ENCODE peak calls at places on chromosome 3, in five cellular contexts. One of them, this sample, is unnamed.

GRCh38 chr3:127667119-127667681 is 5.6 kb upstream of the ABTB1 start:
- DNase-seq in stimulated activated CD4-positive, alpha-beta T cell treated with anti-CD3 and anti-CD28 coated beads, Interleukin-2, amount 100 ng/mL, for 48 hours: no peak
- DNase-seq in Kasumi-1: no peak
- DNase-seq in endothelial cell: no peak
- DNase-seq in Panc1: no peak
- DNase-seq in this sample: no peak

GRCh38 chr3:31086698-31087097 is 192.2 kb upstream of the GADL1 start:
- DNase-seq in stimulated activated CD4-positive, alpha-beta T cell treated with anti-CD3 and anti-CD28 coated beads, Interleukin-2, amount 100 ng/mL, for 48 hours: no peak
- DNase-seq in Kasumi-1: no peak
- DNase-seq in endothelial cell: no peak
- DNase-seq in Panc1: no peak
- DNase-seq in this sample: no peak

GRCh38 chr3:100277255-100277800 is 16.5 kb downstream of the TBC1D23 start:
- DNase-seq in stimulated activated CD4-positive, alpha-beta T cell treated with anti-CD3 and anti-CD28 coated beads, Interleukin-2, amount 100 ng/mL, for 48 hours: no peak
- DNase-seq in Kasumi-1: no peak
- DNase-seq in endothelial cell: no peak
- DNase-seq in Panc1: no peak
- DNase-seq in this sample: no peak

GRCh38 chr3:72426618-72427397 is 421.4 kb downstream of the SHQ1 start:
- DNase-seq in stimulated activated CD4-positive, alpha-beta T cell treated with anti-CD3 and anti-CD28 coated beads, Interleukin-2, amount 100 ng/mL, for 48 hours: no peak
- DNase-seq in Kasumi-1: no peak
- DNase-seq in endothelial cell: no peak
- DNase-seq in Panc1: no peak
- DNase-seq in this sample: no peak

GRCh38 chr3:98013428-98014349 is 21.4 kb downstream of the GABRR3 start:
- DNase-seq in stimulated activated CD4-positive, alpha-beta T cell treated with anti-CD3 and anti-CD28 coated beads, Interleukin-2, amount 100 ng/mL, for 48 hours: no peak
- DNase-seq in Kasumi-1: no peak
- DNase-seq in endothelial cell: no peak
- DNase-seq in Panc1: no peak
- DNase-seq in this sample: no peak

GRCh38 chr3:122921791-122922651 is 105.5 kb downstream of the SEMA5B start:
- DNase-seq in stimulated activated CD4-positive, alpha-beta T cell treated with anti-CD3 and anti-CD28 coated beads, Interleukin-2, amount 100 ng/mL, for 48 hours: peak
- DNase-seq in Kasumi-1: no peak
- DNase-seq in endothelial cell: peak
- DNase-seq in Panc1: no peak
- DNase-seq in this sample: no peak

GRCh38 chr3:42612928-42613327 is 12.4 kb downstream of the NKTR start:
- DNase-seq in stimulated activated CD4-positive, alpha-beta T cell treated with anti-CD3 and anti-CD28 coated beads, Interleukin-2, amount 100 ng/mL, for 48 hours: no peak
- DNase-seq in Kasumi-1: no peak
- DNase-seq in endothelial cell: no peak
- DNase-seq in Panc1: no peak
- DNase-seq in this sample: no peak

GRCh38 chr3:99394831-99395733 is 243.3 kb upstream of the COL8A1 start:
- DNase-seq in stimulated activated CD4-positive, alpha-beta T cell treated with anti-CD3 and anti-CD28 coated beads, Interleukin-2, amount 100 ng/mL, for 48 hours: no peak
- DNase-seq in Kasumi-1: no peak
- DNase-seq in endothelial cell: no peak
- DNase-seq in Panc1: no peak
- DNase-seq in this sample: peak

GRCh38 chr3:32569540-32570425 is 875 bp downstream of the DYNC1LI1 start:
- DNase-seq in stimulated activated CD4-positive, alpha-beta T cell treated with anti-CD3 and anti-CD28 coated beads, Interleukin-2, amount 100 ng/mL, for 48 hours: peak
- DNase-seq in Kasumi-1: peak
- DNase-seq in endothelial cell: peak
- DNase-seq in Panc1: no peak
- DNase-seq in this sample: no peak

GRCh38 chr3:165854696-165855095 is 17.5 kb upstream of the BCHE start:
- DNase-seq in stimulated activated CD4-positive, alpha-beta T cell treated with anti-CD3 and anti-CD28 coated beads, Interleukin-2, amount 100 ng/mL, for 48 hours: no peak
- DNase-seq in Kasumi-1: peak
- DNase-seq in endothelial cell: no peak
- DNase-seq in Panc1: no peak
- DNase-seq in this sample: no peak

GRCh38 chr3:148911173-148911572 is 46.1 kb downstream of the CPA3 start:
- DNase-seq in stimulated activated CD4-positive, alpha-beta T cell treated with anti-CD3 and anti-CD28 coated beads, Interleukin-2, amount 100 ng/mL, for 48 hours: no peak
- DNase-seq in Kasumi-1: no peak
- DNase-seq in endothelial cell: no peak
- DNase-seq in Panc1: no peak
- DNase-seq in this sample: no peak

GRCh38 chr3:191961036-191961435 is 500.1 kb downstream of the PYDC2 start:
- DNase-seq in stimulated activated CD4-positive, alpha-beta T cell treated with anti-CD3 and anti-CD28 coated beads, Interleukin-2, amount 100 ng/mL, for 48 hours: no peak
- DNase-seq in Kasumi-1: no peak
- DNase-seq in endothelial cell: no peak
- DNase-seq in Panc1: no peak
- DNase-seq in this sample: no peak

GRCh38 chr3:53803124-53803815 is 42.9 kb downstream of the CHDH start:
- DNase-seq in stimulated activated CD4-positive, alpha-beta T cell treated with anti-CD3 and anti-CD28 coated beads, Interleukin-2, amount 100 ng/mL, for 48 hours: no peak
- DNase-seq in Kasumi-1: no peak
- DNase-seq in endothelial cell: no peak
- DNase-seq in Panc1: no peak
- DNase-seq in this sample: no peak

GRCh38 chr3:42535981-42536784 is 33.7 kb downstream of the VIPR1 start:
- DNase-seq in stimulated activated CD4-positive, alpha-beta T cell treated with anti-CD3 and anti-CD28 coated beads, Interleukin-2, amount 100 ng/mL, for 48 hours: peak
- DNase-seq in Kasumi-1: peak
- DNase-seq in endothelial cell: peak
- DNase-seq in Panc1: peak
- DNase-seq in this sample: no peak

GRCh38 chr3:15858547-15859506 is 61.0 kb upstream of the ANKRD28 start:
- DNase-seq in stimulated activated CD4-positive, alpha-beta T cell treated with anti-CD3 and anti-CD28 coated beads, Interleukin-2, amount 100 ng/mL, for 48 hours: peak
- DNase-seq in Kasumi-1: peak
- DNase-seq in endothelial cell: peak
- DNase-seq in Panc1: no peak
- DNase-seq in this sample: no peak

GRCh38 chr3:170563712-170564423 is 22.0 kb downstream of the SLC7A14 start:
- DNase-seq in stimulated activated CD4-positive, alpha-beta T cell treated with anti-CD3 and anti-CD28 coated beads, Interleukin-2, amount 100 ng/mL, for 48 hours: no peak
- DNase-seq in Kasumi-1: no peak
- DNase-seq in endothelial cell: no peak
- DNase-seq in Panc1: no peak
- DNase-seq in this sample: no peak

GRCh38 chr3:56801151-56801596 is 575 bp downstream of the ARHGEF3 start:
- DNase-seq in stimulated activated CD4-positive, alpha-beta T cell treated with anti-CD3 and anti-CD28 coated beads, Interleukin-2, amount 100 ng/mL, for 48 hours: no peak
- DNase-seq in Kasumi-1: no peak
- DNase-seq in endothelial cell: peak
- DNase-seq in Panc1: no peak
- DNase-seq in this sample: no peak

GRCh38 chr3:143897558-143898305 is 49.5 kb upstream of the SLC9A9 start:
- DNase-seq in stimulated activated CD4-positive, alpha-beta T cell treated with anti-CD3 and anti-CD28 coated beads, Interleukin-2, amount 100 ng/mL, for 48 hours: no peak
- DNase-seq in Kasumi-1: no peak
- DNase-seq in endothelial cell: no peak
- DNase-seq in Panc1: no peak
- DNase-seq in this sample: no peak

GRCh38 chr3:134928392-134928791 is 133.3 kb downstream of the EPHB1 start:
- DNase-seq in stimulated activated CD4-positive, alpha-beta T cell treated with anti-CD3 and anti-CD28 coated beads, Interleukin-2, amount 100 ng/mL, for 48 hours: no peak
- DNase-seq in Kasumi-1: no peak
- DNase-seq in endothelial cell: no peak
- DNase-seq in Panc1: no peak
- DNase-seq in this sample: no peak

GRCh38 chr3:69649120-69649519 is 90.1 kb upstream of the MITF start:
- DNase-seq in stimulated activated CD4-positive, alpha-beta T cell treated with anti-CD3 and anti-CD28 coated beads, Interleukin-2, amount 100 ng/mL, for 48 hours: no peak
- DNase-seq in Kasumi-1: peak
- DNase-seq in endothelial cell: no peak
- DNase-seq in Panc1: no peak
- DNase-seq in this sample: peak

GRCh38 chr3:126540342-126540849 is 16.4 kb downstream of the CHST13 start:
- DNase-seq in stimulated activated CD4-positive, alpha-beta T cell treated with anti-CD3 and anti-CD28 coated beads, Interleukin-2, amount 100 ng/mL, for 48 hours: no peak
- DNase-seq in Kasumi-1: peak
- DNase-seq in endothelial cell: no peak
- DNase-seq in Panc1: peak
- DNase-seq in this sample: peak

GRCh38 chr3:48157215-48157840 is 30.9 kb downstream of the CDC25A start:
- DNase-seq in stimulated activated CD4-positive, alpha-beta T cell treated with anti-CD3 and anti-CD28 coated beads, Interleukin-2, amount 100 ng/mL, for 48 hours: no peak
- DNase-seq in Kasumi-1: no peak
- DNase-seq in endothelial cell: no peak
- DNase-seq in Panc1: no peak
- DNase-seq in this sample: no peak

GRCh38 chr3:133881492-133881891 is 14.2 kb downstream of the RAB6B start:
- DNase-seq in stimulated activated CD4-positive, alpha-beta T cell treated with anti-CD3 and anti-CD28 coated beads, Interleukin-2, amount 100 ng/mL, for 48 hours: no peak
- DNase-seq in Kasumi-1: no peak
- DNase-seq in endothelial cell: no peak
- DNase-seq in Panc1: no peak
- DNase-seq in this sample: no peak

GRCh38 chr3:146142757-146143156 is 18.2 kb downstream of the PLOD2 start:
- DNase-seq in stimulated activated CD4-positive, alpha-beta T cell treated with anti-CD3 and anti-CD28 coated beads, Interleukin-2, amount 100 ng/mL, for 48 hours: no peak
- DNase-seq in Kasumi-1: no peak
- DNase-seq in endothelial cell: no peak
- DNase-seq in Panc1: no peak
- DNase-seq in this sample: no peak

GRCh38 chr3:10547841-10548783 is 42.7 kb upstream of the ATP2B2 start:
- DNase-seq in stimulated activated CD4-positive, alpha-beta T cell treated with anti-CD3 and anti-CD28 coated beads, Interleukin-2, amount 100 ng/mL, for 48 hours: no peak
- DNase-seq in Kasumi-1: no peak
- DNase-seq in endothelial cell: no peak
- DNase-seq in Panc1: no peak
- DNase-seq in this sample: no peak

GRCh38 chr3:14623569-14624051 is 28.0 kb upstream of the CCDC174 start:
- DNase-seq in stimulated activated CD4-positive, alpha-beta T cell treated with anti-CD3 and anti-CD28 coated beads, Interleukin-2, amount 100 ng/mL, for 48 hours: no peak
- DNase-seq in Kasumi-1: no peak
- DNase-seq in endothelial cell: no peak
- DNase-seq in Panc1: no peak
- DNase-seq in this sample: no peak

GRCh38 chr3:116905805-116906204 is 196.2 kb downstream of the TUSC7 start:
- DNase-seq in stimulated activated CD4-positive, alpha-beta T cell treated with anti-CD3 and anti-CD28 coated beads, Interleukin-2, amount 100 ng/mL, for 48 hours: no peak
- DNase-seq in Kasumi-1: no peak
- DNase-seq in endothelial cell: no peak
- DNase-seq in Panc1: no peak
- DNase-seq in this sample: no peak